ENCODE peak calls at places on chromosomes 3 and 15, in nine cellular contexts. S, U, V, W, M, L, C, X and B are unnamed samples. For H3K4me1, the result is how much of the 10 kb centered on the place peaks cover.

GRCh38 chr15:48963524-48964113 is at the start of gene SHC4:
- DNase-seq in C (peak), X (peak), L (no peak), W (no peak), U (peak), S (peak), V (no peak), M (peak), B (peak)

GRCh38 chr3:67278015-67278618 is 280.0 kb downstream of the KBTBD8 start:
- DNase-seq in W (no peak), C (no peak), V (no peak), S (no peak), U (no peak), L (no peak), M (no peak), X (no peak), B (no peak)

GRCh38 chr3:10757021-10757820 is 58.8 kb upstream of the SLC6A11 start:
- DNase-seq in W (no peak), M (no peak), X (no peak), L (no peak), U (no peak), S (no peak), V (no peak), C (no peak), B (no peak)

GRCh38 chr15:64247535-64247905 is 84.7 kb upstream of the PPIB start:
- DNase-seq in S (no peak), C (no peak), L (no peak), V (no peak), W (no peak), M (no peak), U (no peak), X (no peak), B (no peak)

GRCh38 chr15:90816401-90817116 is 51.8 kb upstream of the FURIN start:
- DNase-seq in W (no peak), C (peak), S (no peak), L (no peak), X (no peak), V (no peak), U (no peak), M (no peak), B (no peak)

GRCh38 chr3:49659756-49660155 is 14.4 kb upstream of the APEH start:
- DNase-seq in M (no peak), X (no peak), U (no peak), W (no peak), S (no peak), L (no peak), V (no peak), C (no peak), B (no peak)

GRCh38 chr3:10437272-10437994 is 68.0 kb downstream of the ATP2B2 start:
- DNase-seq in M (no peak), C (no peak), U (no peak), X (no peak), L (peak), V (no peak), S (no peak), W (no peak), B (no peak)

GRCh38 chr15:29988689-29989088 is 94.1 kb upstream of the GOLGA8J start:
- DNase-seq in V (no peak), S (no peak), C (no peak), X (no peak), M (no peak), W (no peak), U (no peak), L (no peak), B (no peak)

GRCh38 chr15:88331291-88331690 is 74.8 kb upstream of the NTRK3 start:
- DNase-seq in L (no peak), V (no peak), S (peak), C (peak), U (no peak), X (no peak), W (peak), M (no peak), B (peak)

GRCh38 chr3:11847035-11847394 is 330 bp upstream of the TAMM41 start:
- DNase-seq in V (no peak), C (no peak), U (no peak), W (no peak), X (no peak), S (no peak), L (no peak), M (no peak), B (no peak)

GRCh38 chr3:11846281-11847034 is at the start of gene TAMM41:
- DNase-seq in M (peak), U (peak), X (peak), W (peak), L (peak), C (peak), S (peak), V (peak), B (peak)

GRCh38 chr3:11844891-11845290 is 1.8 kb downstream of the TAMM41 start:
- DNase-seq in V (no peak), L (no peak), M (no peak), C (no peak), S (no peak), U (no peak), X (no peak), W (no peak), B (no peak)

GRCh38 chr3:11847607-11848006 is 922 bp upstream of the TAMM41 start:
- DNase-seq in W (no peak), V (no peak), S (no peak), X (no peak), L (no peak), U (no peak), C (peak), M (no peak), B (no peak)

DNA sequence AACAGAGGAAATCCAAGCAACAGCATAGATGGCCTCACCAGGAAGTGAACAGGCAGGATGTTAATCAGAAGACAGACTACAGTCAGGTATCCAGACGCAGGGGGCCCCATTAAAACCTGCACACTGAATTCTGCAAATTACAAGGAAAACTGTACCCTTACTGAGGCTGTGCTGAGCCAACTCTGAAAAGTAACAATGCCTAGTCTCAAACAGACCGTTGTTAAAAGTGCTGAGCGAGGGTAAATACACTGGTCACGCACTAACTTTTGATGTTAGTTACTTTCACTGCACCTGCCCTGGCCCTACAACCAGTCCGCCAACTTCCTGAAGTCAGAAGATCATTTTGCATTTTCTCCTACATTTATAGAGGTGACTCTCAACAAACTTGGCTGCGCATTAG is 1.0 kb downstream of the TAMM41 start:
- DNase-seq in L (no peak), W (no peak), S (no peak), C (no peak), U (no peak), V (no peak), X (no peak), M (no peak), B (no peak)
- H3K27ac ChIP-seq in L (peak), W (peak), S (peak), C (no peak), U (peak), V (no peak), X (peak), M (peak), B (peak)

GRCh38 chr3:177830411-177830849 is 633.1 kb upstream of the TBL1XR1 start:
- DNase-seq in S (no peak), L (no peak), U (no peak), C (no peak), X (peak), M (peak), V (no peak), W (no peak), B (peak)

GRCh38 chr3:177831361-177831760 is 634.1 kb upstream of the TBL1XR1 start:
- DNase-seq in X (no peak), U (no peak), M (no peak), C (no peak), S (no peak), V (no peak), W (no peak), L (no peak), B (no peak)

GRCh38 chr3:177833392-177833791 is 636.1 kb upstream of the TBL1XR1 start:
- DNase-seq in M (no peak), X (no peak), V (no peak), C (no peak), W (no peak), U (no peak), S (no peak), L (no peak), B (no peak)

GRCh38 chr3:177835008-177835407 is 637.7 kb upstream of the TBL1XR1 start:
- DNase-seq in W (no peak), X (no peak), V (no peak), U (no peak), S (no peak), M (no peak), L (no peak), C (no peak), B (no peak)

GRCh38 chr3:177832862-177833261 is 635.6 kb upstream of the TBL1XR1 start:
- DNase-seq in W (no peak), X (no peak), M (no peak), U (no peak), C (no peak), L (no peak), S (no peak), V (no peak), B (no peak)
- H3K4me1 ChIP-seq in W (under half), X (under half), M (under half), U (under half), C (under half), L (under half), S (under half), V (under half), B (under half)

DNA sequence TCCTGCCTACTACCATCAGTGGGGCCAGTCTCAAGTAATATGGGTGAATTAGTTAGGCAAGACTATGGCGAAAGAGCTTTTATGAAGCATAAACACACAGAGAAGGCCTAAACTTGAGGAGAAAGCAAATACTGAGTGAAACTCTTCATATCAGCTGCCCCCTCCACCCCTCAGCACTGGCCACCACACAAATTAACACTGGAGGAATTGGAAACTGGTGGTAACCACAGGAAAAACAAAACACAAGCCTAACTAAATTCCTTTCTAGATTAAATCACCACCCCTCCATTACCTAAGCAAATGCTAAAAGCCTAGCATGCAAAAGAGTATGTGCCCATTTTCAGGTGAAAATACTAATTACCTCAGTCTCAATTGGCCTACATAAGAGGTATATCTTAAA is 774.7 kb upstream of the NECTIN3 start:
- DNase-seq in M (no peak), S (no peak), C (no peak), X (no peak), V (no peak), W (no peak), L (no peak), U (no peak), B (no peak)
- H3K27ac ChIP-seq in M (no peak), S (no peak), C (no peak), X (no peak), V (no peak), W (no peak), L (no peak), U (no peak), B (no peak)

GRCh38 chr3:37546876-37547275 is 314.8 kb upstream of the CTDSPL start:
- DNase-seq in X (no peak), V (no peak), L (no peak), C (no peak), U (no peak), W (no peak), M (peak), S (peak), B (no peak)
- H3K4me1 ChIP-seq in X (under half), V (under half), L (under half), C (under half), U (under half), W (under half), M (under half), S (under half), B (under half)

DNA sequence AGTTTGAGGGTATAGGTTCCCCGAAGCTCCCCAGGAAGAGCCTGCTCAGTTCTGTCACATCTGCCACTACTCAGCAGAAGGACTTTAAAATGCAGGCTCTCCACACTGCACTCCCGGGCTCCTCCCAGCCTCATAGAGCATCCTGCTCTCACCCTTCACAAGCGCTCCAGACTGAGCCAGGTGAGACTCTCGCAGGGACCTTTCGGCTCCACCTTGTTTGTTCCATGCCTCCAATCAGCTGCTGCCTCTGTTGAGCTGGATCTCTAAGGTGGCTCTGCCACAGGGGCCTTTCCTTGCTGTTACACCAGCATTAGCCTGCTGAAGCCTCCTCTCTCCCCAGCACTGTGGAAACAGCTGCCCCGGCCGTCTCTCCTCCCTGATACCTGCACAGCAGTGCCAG is 56.1 kb downstream of the SLCO3A1 start:
- DNase-seq in X (no peak), V (no peak), C (no peak), S (no peak), L (no peak), W (no peak), U (no peak), M (no peak), B (no peak)
- H3K27ac ChIP-seq in X (no peak), V (no peak), C (no peak), S (no peak), L (no peak), W (no peak), U (no peak), M (no peak), B (no peak)

GRCh38 chr3:40386213-40386612 is 771 bp upstream of the ENTPD3 start:
- DNase-seq in S (no peak), V (no peak), W (no peak), U (no peak), L (no peak), C (no peak), X (no peak), M (no peak), B (no peak)

GRCh38 chr3:40382617-40382979 is 4.4 kb upstream of the ENTPD3 start:
- DNase-seq in V (no peak), L (no peak), C (no peak), S (peak), X (no peak), U (no peak), M (no peak), W (no peak), B (no peak)

GRCh38 chr3:40381904-40382616 is 4.9 kb upstream of the ENTPD3 start:
- DNase-seq in U (no peak), M (no peak), C (no peak), S (no peak), W (no peak), X (no peak), L (no peak), V (no peak), B (no peak)

GRCh38 chr3:40387895-40388254 is 891 bp downstream of the ENTPD3 start:
- DNase-seq in L (no peak), U (no peak), M (no peak), W (no peak), V (no peak), X (no peak), S (no peak), C (no peak), B (no peak)

DNA sequence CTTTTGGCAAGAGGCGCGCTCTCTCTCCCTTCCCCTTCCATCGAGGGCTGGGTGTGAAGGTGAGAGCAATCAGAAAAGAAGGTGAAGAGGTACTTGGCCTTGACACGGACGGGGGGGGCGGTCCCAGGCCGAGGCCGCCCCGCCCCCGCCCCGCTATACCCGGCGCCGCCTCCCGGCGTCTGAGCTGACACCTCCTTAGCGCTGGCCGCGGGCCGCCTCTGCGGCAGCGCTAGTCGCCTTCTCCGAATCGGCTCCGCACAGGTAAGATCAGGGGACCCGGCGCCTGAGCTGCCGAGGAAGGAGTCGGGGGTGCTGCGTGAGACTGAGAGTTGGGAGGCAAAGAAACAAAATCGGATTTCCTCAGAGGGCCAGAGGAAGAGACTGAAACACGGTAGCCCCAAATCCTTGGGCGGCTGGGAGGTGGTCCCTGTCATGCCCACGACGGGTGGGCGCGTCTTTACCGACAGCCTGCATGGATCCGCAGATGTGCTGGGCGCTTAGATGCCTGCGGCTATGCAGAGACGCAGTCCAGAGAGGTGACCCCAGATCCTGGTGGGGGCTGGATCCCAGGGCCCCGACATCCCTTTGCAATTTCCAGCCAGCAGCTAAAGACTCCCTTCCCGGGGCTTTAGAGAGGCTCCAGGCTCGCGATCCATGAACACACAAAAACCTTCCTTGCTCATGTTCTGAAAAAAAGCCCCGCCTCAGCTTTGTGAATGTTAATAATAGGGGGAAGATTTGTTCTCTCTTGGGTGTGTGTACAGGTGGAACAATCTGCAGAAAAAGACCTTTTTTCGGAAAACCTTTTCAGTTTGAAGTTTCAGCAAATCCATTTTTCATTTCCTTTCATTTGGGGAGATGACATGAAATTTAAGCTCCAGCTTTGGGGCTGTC is at the start of gene ENTPD3:
- DNase-seq in C (peak), U (peak), S (peak), V (no peak), X (no peak), M (no peak), L (peak), W (no peak), B (no peak)
- H3K4me1 ChIP-seq in C (under half), U (under half), S (under half), V (under half), X (under half), M (under half), L (under half), W (under half), B (under half)

GRCh38 chr3:123430266-123430665 is 18.6 kb downstream of the ADCY5 start:
- DNase-seq in X (no peak), C (no peak), U (no peak), M (no peak), S (no peak), V (no peak), W (no peak), L (no peak), B (no peak)

GRCh38 chr3:123431658-123432323 is 17.1 kb downstream of the ADCY5 start:
- DNase-seq in V (no peak), U (no peak), S (no peak), C (no peak), W (no peak), M (no peak), L (no peak), X (no peak), B (no peak)

GRCh38 chr3:123431007-123431657 is 17.8 kb downstream of the ADCY5 start:
- DNase-seq in W (no peak), L (no peak), S (no peak), V (no peak), X (no peak), C (no peak), M (no peak), U (no peak), B (no peak)

GRCh38 chr3:123429362-123430125 is 19.3 kb downstream of the ADCY5 start:
- DNase-seq in L (no peak), U (no peak), M (no peak), S (no peak), C (no peak), X (no peak), V (no peak), W (no peak), B (no peak)

GRCh38 chr3:123432832-123433523 is 15.9 kb downstream of the ADCY5 start:
- DNase-seq in C (no peak), S (no peak), X (no peak), V (no peak), W (no peak), U (no peak), M (no peak), L (no peak), B (no peak)
- H3K27ac ChIP-seq in C (no peak), S (no peak), X (no peak), V (peak), W (no peak), U (peak), M (peak), L (peak), B (no peak)

DNA sequence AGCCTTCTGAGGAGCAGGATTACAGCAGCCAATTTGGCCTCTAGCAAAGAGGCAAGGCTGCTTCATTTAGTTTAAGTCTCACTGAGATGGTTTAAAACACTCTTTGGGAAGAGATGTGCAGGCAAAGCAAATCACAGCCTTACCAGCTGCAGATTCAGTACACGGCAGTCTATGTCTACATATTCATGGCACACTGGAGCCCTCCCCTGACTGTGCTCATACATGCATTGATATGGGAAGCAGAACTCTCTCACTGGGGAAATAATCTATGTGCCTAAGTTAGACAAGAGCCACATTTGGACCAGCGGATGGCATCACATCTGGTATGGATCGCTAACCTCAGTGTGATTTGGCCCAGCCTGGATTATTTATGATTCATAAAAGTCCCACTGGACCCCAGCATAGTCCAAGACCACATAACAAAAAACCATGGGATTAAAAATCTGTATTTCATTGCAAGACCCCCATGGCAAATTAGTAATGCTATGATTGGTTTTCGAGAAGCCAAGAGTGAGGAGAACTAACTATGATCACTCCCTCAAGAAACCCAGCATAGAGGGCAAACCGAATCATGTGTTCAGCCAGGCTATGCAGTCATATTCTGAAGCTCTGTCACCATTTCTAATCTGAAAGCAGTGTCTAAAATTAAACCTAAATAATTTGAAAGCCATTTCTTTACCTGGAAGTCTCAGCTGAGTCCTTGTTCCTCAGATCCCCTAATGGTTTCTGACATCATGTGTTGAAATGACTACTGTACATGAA is 1.3 kb downstream of the PRICKLE2 start:
- DNase-seq in M (no peak), W (no peak), S (no peak), L (no peak), C (peak), U (no peak), X (no peak), V (no peak), B (peak)
- H3K4me1 ChIP-seq in M (half or more), W (under half), S (under half), L (under half), C (under half), U (under half), X (under half), V (half or more), B (under half)